ENCODE peak calls at places on chromosomes 2 and 18, in nine cellular contexts. One of them, this sample, is unnamed.

GRCh38 chr2:76314621-76315020 is 603.9 kb upstream of the GCFC2 start:
- DNase-seq in PC-3: no peak
- DNase-seq in A549: no peak
- DNase-seq in stomach: no peak
- DNase-seq in CD4-positive, CD25-positive, alpha-beta regulatory T cell: no peak
- DNase-seq in fibroblast of lung: no peak
- DNase-seq in SJSA1: no peak
- DNase-seq in H9: no peak
- DNase-seq in breast epithelium: no peak
- DNase-seq in this sample: no peak

GRCh38 chr2:46814562-46814961 is 101.0 kb downstream of the MCFD2 start:
- DNase-seq in stomach: no peak
- DNase-seq in SJSA1: no peak
- DNase-seq in fibroblast of lung: no peak
- DNase-seq in A549: no peak
- DNase-seq in PC-3: no peak
- DNase-seq in CD4-positive, CD25-positive, alpha-beta regulatory T cell: no peak
- DNase-seq in H9: no peak
- DNase-seq in breast epithelium: no peak
- DNase-seq in this sample: no peak

GRCh38 chr2:112150447-112150846 is 12.3 kb downstream of the FBLN7 start:
- DNase-seq in breast epithelium: no peak
- DNase-seq in fibroblast of lung: peak; percentile 92
- DNase-seq in CD4-positive, CD25-positive, alpha-beta regulatory T cell: no peak
- DNase-seq in H9: no peak
- DNase-seq in stomach: peak; percentile 17
- DNase-seq in PC-3: no peak
- DNase-seq in A549: no peak
- DNase-seq in SJSA1: no peak
- DNase-seq in this sample: no peak

GRCh38 chr18:11512096-11513030 is 97.0 kb upstream of the SLC35G4 start:
- DNase-seq in fibroblast of lung: no peak
- DNase-seq in A549: peak; percentile 11
- DNase-seq in breast epithelium: no peak
- DNase-seq in PC-3: peak; percentile 23
- DNase-seq in CD4-positive, CD25-positive, alpha-beta regulatory T cell: no peak
- DNase-seq in stomach: no peak
- DNase-seq in H9: no peak
- DNase-seq in SJSA1: no peak
- DNase-seq in this sample: no peak

GRCh38 chr2:2582998-2583545 is 252.0 kb upstream of the MYT1L start:
- DNase-seq in SJSA1: no peak
- DNase-seq in H9: no peak
- DNase-seq in CD4-positive, CD25-positive, alpha-beta regulatory T cell: no peak
- DNase-seq in stomach: peak; percentile 18
- DNase-seq in PC-3: no peak
- DNase-seq in A549: no peak
- DNase-seq in fibroblast of lung: no peak
- DNase-seq in breast epithelium: no peak
- DNase-seq in this sample: no peak

GRCh38 chr2:221203138-221203537 is 369.0 kb downstream of the EPHA4 start:
- DNase-seq in fibroblast of lung: no peak
- DNase-seq in PC-3: no peak
- DNase-seq in H9: no peak
- DNase-seq in stomach: no peak
- DNase-seq in A549: no peak
- DNase-seq in CD4-positive, CD25-positive, alpha-beta regulatory T cell: no peak
- DNase-seq in SJSA1: no peak
- DNase-seq in breast epithelium: no peak
- DNase-seq in this sample: no peak

GRCh38 chr18:13464432-13465125 is 246.0 kb downstream of the LDLRAD4 start:
- DNase-seq in A549: no peak
- DNase-seq in breast epithelium: no peak
- DNase-seq in fibroblast of lung: peak; percentile 47
- DNase-seq in CD4-positive, CD25-positive, alpha-beta regulatory T cell: peak; percentile 62
- DNase-seq in stomach: peak; percentile 39
- DNase-seq in PC-3: no peak
- DNase-seq in SJSA1: no peak
- DNase-seq in H9: no peak
- DNase-seq in this sample: no peak

GRCh38 chr2:228545749-228546148 is 364.3 kb upstream of the SPHKAP start:
- DNase-seq in SJSA1: no peak
- DNase-seq in A549: no peak
- DNase-seq in H9: no peak
- DNase-seq in fibroblast of lung: peak; percentile 31
- DNase-seq in CD4-positive, CD25-positive, alpha-beta regulatory T cell: no peak
- DNase-seq in stomach: no peak
- DNase-seq in breast epithelium: no peak
- DNase-seq in PC-3: no peak
- DNase-seq in this sample: no peak

GRCh38 chr2:189466656-189467055 is 25.4 kb downstream of the WDR75 start:
- DNase-seq in stomach: no peak
- DNase-seq in CD4-positive, CD25-positive, alpha-beta regulatory T cell: peak; percentile 22
- DNase-seq in breast epithelium: no peak
- DNase-seq in H9: no peak
- DNase-seq in A549: peak; percentile 9
- DNase-seq in fibroblast of lung: peak; percentile 7
- DNase-seq in SJSA1: no peak
- DNase-seq in PC-3: peak; percentile 51
- DNase-seq in this sample: peak; percentile 53

GRCh38 chr2:8488001-8488738 is 193.7 kb upstream of the ID2 start:
- DNase-seq in A549: no peak
- DNase-seq in SJSA1: no peak
- DNase-seq in H9: no peak
- DNase-seq in breast epithelium: no peak
- DNase-seq in CD4-positive, CD25-positive, alpha-beta regulatory T cell: peak; percentile 60
- DNase-seq in PC-3: no peak
- DNase-seq in fibroblast of lung: peak; percentile 72
- DNase-seq in stomach: no peak
- DNase-seq in this sample: no peak

GRCh38 chr2:168643979-168644378 is 158.5 kb upstream of the NOSTRIN start:
- DNase-seq in PC-3: no peak
- DNase-seq in CD4-positive, CD25-positive, alpha-beta regulatory T cell: no peak
- DNase-seq in A549: no peak
- DNase-seq in H9: no peak
- DNase-seq in breast epithelium: no peak
- DNase-seq in SJSA1: no peak
- DNase-seq in stomach: no peak
- DNase-seq in fibroblast of lung: peak; percentile 50
- DNase-seq in this sample: no peak

GRCh38 chr2:128805237-128805636 is 486.6 kb upstream of the HS6ST1 start:
- DNase-seq in breast epithelium: no peak
- DNase-seq in stomach: no peak
- DNase-seq in H9: no peak
- DNase-seq in SJSA1: no peak
- DNase-seq in fibroblast of lung: no peak
- DNase-seq in CD4-positive, CD25-positive, alpha-beta regulatory T cell: no peak
- DNase-seq in A549: no peak
- DNase-seq in PC-3: no peak
- DNase-seq in this sample: no peak

GRCh38 chr2:109171444-109172334 is 42.7 kb downstream of the SH3RF3 start:
- DNase-seq in SJSA1: peak; percentile 98
- DNase-seq in A549: no peak
- DNase-seq in stomach: peak; percentile 36
- DNase-seq in PC-3: peak; percentile 85
- DNase-seq in breast epithelium: no peak
- DNase-seq in CD4-positive, CD25-positive, alpha-beta regulatory T cell: no peak
- DNase-seq in fibroblast of lung: peak; percentile 97
- DNase-seq in H9: no peak
- DNase-seq in this sample: no peak

GRCh38 chr2:196230051-196230450 is 58.7 kb upstream of the STK17B start:
- DNase-seq in PC-3: no peak
- DNase-seq in stomach: peak; percentile 52
- DNase-seq in fibroblast of lung: no peak
- DNase-seq in H9: no peak
- DNase-seq in SJSA1: no peak
- DNase-seq in A549: no peak
- DNase-seq in breast epithelium: no peak
- DNase-seq in CD4-positive, CD25-positive, alpha-beta regulatory T cell: peak; percentile 72
- DNase-seq in this sample: no peak

GRCh38 chr18:8006979-8007378 is 439.9 kb downstream of the PTPRM start:
- DNase-seq in breast epithelium: no peak
- DNase-seq in H9: no peak
- DNase-seq in A549: no peak
- DNase-seq in stomach: no peak
- DNase-seq in PC-3: no peak
- DNase-seq in fibroblast of lung: no peak
- DNase-seq in SJSA1: no peak
- DNase-seq in CD4-positive, CD25-positive, alpha-beta regulatory T cell: no peak
- DNase-seq in this sample: no peak

DNA sequence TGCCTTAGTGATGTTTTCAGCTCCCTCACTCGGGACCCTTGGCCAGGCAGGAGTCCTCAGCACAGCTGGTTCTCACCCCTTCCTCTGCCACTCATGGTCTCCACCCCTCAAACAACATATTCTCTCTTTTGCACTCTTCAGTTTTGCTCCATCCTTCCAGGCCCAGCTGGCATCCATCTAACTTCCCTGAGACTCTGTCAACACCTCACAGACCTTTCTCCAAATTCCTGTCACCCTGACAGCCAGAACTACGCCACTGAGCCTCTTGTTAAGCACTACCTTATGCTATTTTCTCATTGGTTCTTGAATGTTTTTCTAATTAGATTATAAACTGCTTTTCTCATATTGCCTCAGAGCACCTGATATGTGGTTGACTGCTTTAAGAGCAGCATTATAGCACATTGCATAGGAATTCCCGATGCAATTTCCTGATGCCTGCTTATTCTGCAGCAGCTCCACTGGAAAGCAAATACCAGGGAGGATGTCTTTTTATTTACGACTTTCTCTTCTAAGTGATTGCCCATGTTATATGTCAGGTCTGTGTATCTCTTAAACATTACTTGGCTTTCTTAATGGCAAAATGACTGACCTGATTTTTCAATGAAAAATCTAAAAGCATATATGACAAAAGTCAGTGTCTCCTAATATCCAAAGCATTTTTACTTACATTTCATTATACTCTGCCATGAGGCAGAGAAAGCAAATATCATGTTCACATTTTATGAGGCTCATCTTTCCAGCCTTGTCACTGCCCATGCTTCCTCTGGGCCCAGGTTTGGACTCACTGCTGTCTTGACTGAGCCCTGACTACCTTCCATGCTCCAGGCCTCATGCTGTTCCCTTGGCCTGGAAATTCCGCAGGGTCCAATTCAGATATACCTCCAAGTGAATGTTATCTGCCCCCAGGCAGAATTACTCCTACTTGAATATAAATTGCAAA is 12.6 kb upstream of the INO80C start:
- DNase-seq in stomach: no peak
- DNase-seq in CD4-positive, CD25-positive, alpha-beta regulatory T cell: no peak
- DNase-seq in A549: no peak
- DNase-seq in H9: no peak
- DNase-seq in PC-3: no peak
- DNase-seq in SJSA1: no peak
- DNase-seq in breast epithelium: no peak
- DNase-seq in fibroblast of lung: no peak
- DNase-seq in this sample: no peak
- H3K4me1 ChIP-seq in stomach: no peaks in the 10 kb centered on the region
- H3K4me1 ChIP-seq in CD4-positive, CD25-positive, alpha-beta regulatory T cell: no peaks in the 10 kb centered on the region
- H3K4me1 ChIP-seq in A549: peaks cover 68% of the 10 kb centered on the region
- H3K4me1 ChIP-seq in H9: no peaks in the 10 kb centered on the region
- H3K4me1 ChIP-seq in PC-3: no peaks in the 10 kb centered on the region
- H3K4me1 ChIP-seq in SJSA1: peaks cover 8% of the 10 kb centered on the region
- H3K4me1 ChIP-seq in breast epithelium: no peaks in the 10 kb centered on the region
- H3K4me1 ChIP-seq in fibroblast of lung: no peaks in the 10 kb centered on the region
- H3K4me1 ChIP-seq in this sample: no peaks in the 10 kb centered on the region

DNA sequence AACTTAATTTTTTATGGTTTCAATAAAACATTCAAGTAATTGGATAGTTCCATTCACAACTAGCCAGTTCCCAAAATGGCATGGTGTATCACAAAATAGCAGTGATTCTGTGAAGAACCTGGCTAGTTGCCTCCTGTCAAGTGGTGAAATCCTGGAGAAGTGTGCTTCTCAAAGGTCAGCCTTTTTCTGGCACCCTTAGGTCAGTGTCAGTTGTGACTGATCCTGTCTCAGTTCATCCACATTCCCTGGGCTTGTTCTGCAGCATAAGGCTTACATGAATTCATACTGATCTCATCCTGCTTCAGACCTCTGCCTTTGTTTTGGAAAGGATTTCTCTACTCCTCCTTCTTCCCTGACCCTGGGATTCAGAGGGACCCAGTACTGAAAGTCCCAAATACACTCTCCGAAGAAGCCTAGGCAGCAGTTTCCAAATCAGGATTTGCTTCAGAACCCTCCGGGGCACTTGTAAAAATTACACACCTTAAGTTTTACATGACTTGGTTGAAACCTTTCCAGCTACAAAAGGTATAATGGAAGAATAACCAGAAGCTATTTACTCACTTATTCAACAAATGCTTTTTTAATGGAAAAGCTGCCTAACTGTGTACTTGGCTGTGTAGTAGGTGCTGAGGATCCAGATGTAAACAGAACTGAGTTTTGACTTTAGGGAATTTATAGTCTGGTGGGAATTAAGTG is 11.0 kb downstream of the MAP3K20 start:
- DNase-seq in stomach: no peak
- DNase-seq in fibroblast of lung: no peak
- DNase-seq in CD4-positive, CD25-positive, alpha-beta regulatory T cell: no peak
- DNase-seq in H9: no peak
- DNase-seq in SJSA1: no peak
- DNase-seq in PC-3: peak; percentile 58
- DNase-seq in breast epithelium: no peak
- DNase-seq in A549: no peak
- DNase-seq in this sample: no peak
- H3K4me1 ChIP-seq in stomach: peaks cover 22% of the 10 kb centered on the region
- H3K4me1 ChIP-seq in fibroblast of lung: peaks cover 21% of the 10 kb centered on the region
- H3K4me1 ChIP-seq in CD4-positive, CD25-positive, alpha-beta regulatory T cell: no peaks in the 10 kb centered on the region
- H3K4me1 ChIP-seq in H9: peaks cover 2% of the 10 kb centered on the region
- H3K4me1 ChIP-seq in SJSA1: peaks cover 41% of the 10 kb centered on the region
- H3K4me1 ChIP-seq in PC-3: peaks cover 27% of the 10 kb centered on the region
- H3K4me1 ChIP-seq in breast epithelium: no peaks in the 10 kb centered on the region
- H3K4me1 ChIP-seq in A549: peaks cover 90% of the 10 kb centered on the region
- H3K4me1 ChIP-seq in this sample: no peaks in the 10 kb centered on the region

GRCh38 chr18:63177259-63177658 is 142.3 kb downstream of the BCL2 start:
- DNase-seq in breast epithelium: no peak
- DNase-seq in SJSA1: no peak
- DNase-seq in stomach: no peak
- DNase-seq in PC-3: no peak
- DNase-seq in H9: no peak
- DNase-seq in A549: no peak
- DNase-seq in fibroblast of lung: no peak
- DNase-seq in CD4-positive, CD25-positive, alpha-beta regulatory T cell: no peak
- DNase-seq in this sample: no peak
- H3K4me1 ChIP-seq in breast epithelium: peaks cover 27% of the 10 kb centered on the region
- H3K4me1 ChIP-seq in SJSA1: no peaks in the 10 kb centered on the region
- H3K4me1 ChIP-seq in stomach: peaks cover 7% of the 10 kb centered on the region
- H3K4me1 ChIP-seq in PC-3: no peaks in the 10 kb centered on the region
- H3K4me1 ChIP-seq in H9: peaks cover 3% of the 10 kb centered on the region
- H3K4me1 ChIP-seq in A549: no peaks in the 10 kb centered on the region
- H3K4me1 ChIP-seq in fibroblast of lung: no peaks in the 10 kb centered on the region
- H3K4me1 ChIP-seq in CD4-positive, CD25-positive, alpha-beta regulatory T cell: peaks cover 21% of the 10 kb centered on the region
- H3K4me1 ChIP-seq in this sample: peaks cover 14% of the 10 kb centered on the region

DNA sequence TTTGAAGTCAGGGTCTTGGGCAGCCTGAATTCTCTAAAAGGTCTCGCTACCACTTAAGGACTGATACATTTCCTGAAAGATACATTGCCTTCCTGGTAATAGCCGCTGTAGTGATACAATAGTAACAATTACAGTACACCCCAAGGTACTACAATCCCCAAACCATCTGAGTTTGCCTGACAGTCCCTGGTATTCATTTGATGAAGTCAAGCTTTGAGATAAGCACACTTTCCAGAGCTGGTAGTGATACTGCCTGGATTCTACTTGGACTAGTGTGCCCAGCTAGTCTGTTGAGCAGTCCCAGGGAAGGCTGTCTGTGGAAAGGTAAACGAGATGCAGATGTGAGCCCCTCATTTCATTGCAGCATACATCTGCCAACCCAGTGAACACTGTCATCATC is 24.4 kb upstream of the ITGB6 start:
- DNase-seq in fibroblast of lung: no peak
- DNase-seq in A549: no peak
- DNase-seq in stomach: no peak
- DNase-seq in H9: no peak
- DNase-seq in SJSA1: no peak
- DNase-seq in PC-3: no peak
- DNase-seq in breast epithelium: no peak
- DNase-seq in CD4-positive, CD25-positive, alpha-beta regulatory T cell: no peak
- DNase-seq in this sample: no peak
- H3K4me1 ChIP-seq in fibroblast of lung: peaks cover 29% of the 10 kb centered on the region
- H3K4me1 ChIP-seq in A549: peaks cover 97% of the 10 kb centered on the region
- H3K4me1 ChIP-seq in stomach: peaks cover 35% of the 10 kb centered on the region
- H3K4me1 ChIP-seq in H9: peaks cover 7% of the 10 kb centered on the region
- H3K4me1 ChIP-seq in SJSA1: peaks cover 84% of the 10 kb centered on the region
- H3K4me1 ChIP-seq in PC-3: peaks cover 98% of the 10 kb centered on the region
- H3K4me1 ChIP-seq in breast epithelium: peaks cover 17% of the 10 kb centered on the region
- H3K4me1 ChIP-seq in CD4-positive, CD25-positive, alpha-beta regulatory T cell: peaks cover 26% of the 10 kb centered on the region
- H3K4me1 ChIP-seq in this sample: peaks cover 64% of the 10 kb centered on the region